ENCODE peak calls at places on chromosomes 4 and X, in nine cellular contexts. Z, I, J, H, G, K, L, D and Q are unnamed samples.

GRCh38 chr4:99144070-99144469 is at the start of gene ADH4:
- DNase-seq in Z (peak), I (peak), J (no peak), H (no peak), G (no peak), K (peak), L (no peak), D (no peak), Q (peak)

GRCh38 chr4:164540987-164541386 is 212.9 kb upstream of the SMIM31 start:
- DNase-seq in Z (no peak), I (no peak), J (no peak), H (no peak), G (no peak), K (no peak), L (no peak), D (no peak), Q (no peak)

GRCh38 chrX:110402091-110402854 is 43.6 kb downstream of the RTL9 start:
- DNase-seq in Z (peak), I (peak), J (peak), H (peak), G (peak), K (peak), L (no peak), D (peak), Q (peak)

GRCh38 chr4:56315543-56315942 is 71.7 kb downstream of the AASDH start:
- DNase-seq in Z (no peak), I (no peak), J (no peak), H (no peak), G (no peak), K (no peak), L (no peak), D (no peak), Q (no peak)

GRCh38 chr4:101956068-101956805 is 165.7 kb downstream of the BANK1 start:
- DNase-seq in Z (no peak), I (no peak), J (no peak), H (no peak), G (no peak), K (no peak), L (no peak), D (no peak), Q (no peak)

GRCh38 chrX:24659646-24660045 is 12.5 kb upstream of the PCYT1B start:
- DNase-seq in Z (no peak), I (no peak), J (no peak), H (no peak), G (no peak), K (no peak), L (no peak), D (no peak), Q (no peak)

GRCh38 chr4:173211838-173212237 is 43.2 kb downstream of the GALNT7 start:
- DNase-seq in Z (peak), I (peak), J (no peak), H (no peak), G (no peak), K (peak), L (no peak), D (peak), Q (peak)

GRCh38 chr4:6268650-6269399 is 825 bp upstream of the WFS1 start:
- DNase-seq in Z (no peak), I (no peak), J (no peak), H (no peak), G (no peak), K (no peak), L (no peak), D (no peak), Q (no peak)

GRCh38 chrX:45518552-45518951 is 317.9 kb upstream of the DIPK2B start:
- DNase-seq in Z (no peak), I (no peak), J (no peak), H (no peak), G (no peak), K (no peak), L (no peak), D (no peak), Q (no peak)

GRCh38 chrX:2272337-2272736 is 228.4 kb downstream of the DHRSX start:
- DNase-seq in Z (no peak), I (no peak), J (no peak), H (peak), G (no peak), K (no peak), L (no peak), D (no peak), Q (no peak)

GRCh38 chrX:73855546-73855945 is 292.5 kb downstream of the CHIC1 start:
- DNase-seq in Z (peak), I (peak), J (peak), H (peak), G (peak), K (peak), L (peak), D (peak), Q (peak)

GRCh38 chr4:42965326-42965725 is 72.8 kb downstream of the GRXCR1 start:
- DNase-seq in Z (no peak), I (no peak), J (no peak), H (no peak), G (no peak), K (no peak), L (no peak), D (no peak), Q (no peak)

GRCh38 chr4:24853142-24853541 is 57.8 kb downstream of the SOD3 start:
- DNase-seq in Z (no peak), I (peak), J (no peak), H (no peak), G (no peak), K (no peak), L (no peak), D (no peak), Q (peak)

GRCh38 chr4:115090483-115091075 is 22.8 kb downstream of the NDST4 start:
- DNase-seq in Z (peak), I (peak), J (no peak), H (no peak), G (no peak), K (peak), L (no peak), D (peak), Q (peak)

GRCh38 chr4:53128959-53129358 is 236.9 kb downstream of the SCFD2 start:
- DNase-seq in Z (no peak), I (peak), J (peak), H (no peak), G (peak), K (no peak), L (peak), D (no peak), Q (peak)

GRCh38 chr4:24396988-24397387 is 187.4 kb downstream of the DHX15 start:
- DNase-seq in Z (no peak), I (no peak), J (no peak), H (no peak), G (no peak), K (no peak), L (no peak), D (no peak), Q (no peak)

GRCh38 chr4:85153221-85153620 is 186.7 kb upstream of the WDFY3 start:
- DNase-seq in Z (peak), I (peak), J (no peak), H (no peak), G (no peak), K (no peak), L (no peak), D (no peak), Q (peak)

GRCh38 chr4:110527156-110527555 is 51.2 kb downstream of the ENPEP start:
- DNase-seq in Z (no peak), I (no peak), J (no peak), H (no peak), G (no peak), K (no peak), L (no peak), D (no peak), Q (no peak)

GRCh38 chr4:137694138-137694537 is 161.8 kb upstream of the PCDH18 start:
- DNase-seq in Z (peak), I (peak), J (peak), H (no peak), G (peak), K (no peak), L (no peak), D (peak), Q (peak)

GRCh38 chrX:72107320-72107719 is 24.4 kb downstream of the RTL5 start:
- DNase-seq in Z (no peak), I (peak), J (no peak), H (peak), G (no peak), K (no peak), L (no peak), D (peak), Q (no peak)

GRCh38 chr4:10028910-10029309 is 7.6 kb upstream of the SLC2A9 start:
- DNase-seq in Z (no peak), I (no peak), J (no peak), H (peak), G (no peak), K (no peak), L (no peak), D (no peak), Q (peak)

GRCh38 chrX:11664211-11664888 is 1.4 kb downstream of the ARHGAP6 start:
- DNase-seq in Z (no peak), I (no peak), J (peak), H (no peak), G (no peak), K (peak), L (no peak), D (no peak), Q (peak)

GRCh38 chrX:130895299-130895698 is 7.7 kb downstream of the ENOX2 start:
- DNase-seq in Z (peak), I (peak), J (no peak), H (no peak), G (no peak), K (no peak), L (no peak), D (no peak), Q (peak)

GRCh38 chr4:20194079-20195013 is 57.4 kb upstream of the SLIT2 start:
- DNase-seq in Z (peak), I (peak), J (no peak), H (no peak), G (no peak), K (no peak), L (no peak), D (peak), Q (peak)

GRCh38 chrX:85052636-85053343 is 49.1 kb downstream of the APOOL start:
- DNase-seq in Z (peak), I (peak), J (no peak), H (no peak), G (no peak), K (no peak), L (no peak), D (peak), Q (peak)

GRCh38 chrX:150184487-150184886 is 178.6 kb upstream of the MAMLD1 start:
- DNase-seq in Z (no peak), I (no peak), J (no peak), H (no peak), G (no peak), K (no peak), L (no peak), D (no peak), Q (peak)

GRCh38 chrX:128012015-128012414 is 40.2 kb downstream of the ACTRT1 start:
- DNase-seq in Z (no peak), I (no peak), J (no peak), H (no peak), G (no peak), K (no peak), L (no peak), D (no peak), Q (no peak)

GRCh38 chrX:5474282-5474681 is 754.4 kb downstream of the NLGN4X start:
- DNase-seq in Z (no peak), I (no peak), J (no peak), H (no peak), G (no peak), K (no peak), L (no peak), D (no peak), Q (no peak)

GRCh38 chrX:77918568-77918967 is 8.1 kb downstream of the ATP7A start:
- DNase-seq in Z (peak), I (peak), J (no peak), H (no peak), G (no peak), K (no peak), L (no peak), D (no peak), Q (peak)

GRCh38 chr4:6119507-6120020 is 80.8 kb downstream of the JAKMIP1 start:
- DNase-seq in Z (no peak), I (no peak), J (no peak), H (peak), G (peak), K (no peak), L (no peak), D (no peak), Q (no peak)

GRCh38 chr4:109631709-109632108 is 71.5 kb downstream of the CASP6 start:
- DNase-seq in Z (peak), I (peak), J (no peak), H (no peak), G (peak), K (peak), L (no peak), D (no peak), Q (peak)

GRCh38 chr4:149296503-149296902 is 519.1 kb downstream of the IQCM start:
- DNase-seq in Z (no peak), I (no peak), J (no peak), H (no peak), G (no peak), K (no peak), L (no peak), D (no peak), Q (no peak)

GRCh38 chr4:118351851-118352827 is 664 bp downstream of the PRSS12 start:
- DNase-seq in Z (peak), I (peak), J (no peak), H (peak), G (no peak), K (peak), L (peak), D (peak), Q (no peak)

GRCh38 chrX:100217547-100217946 is 192.5 kb downstream of the PCDH19 start:
- DNase-seq in Z (no peak), I (no peak), J (no peak), H (no peak), G (no peak), K (no peak), L (no peak), D (no peak), Q (no peak)

GRCh38 chrX:96372313-96373046 is 312.2 kb upstream of the DIAPH2 start:
- DNase-seq in Z (peak), I (peak), J (no peak), H (no peak), G (no peak), K (peak), L (no peak), D (peak), Q (peak)

GRCh38 chr4:68152411-68152810 is 22.7 kb upstream of the TMPRSS11F start:
- DNase-seq in Z (no peak), I (peak), J (no peak), H (no peak), G (no peak), K (peak), L (no peak), D (no peak), Q (peak)

GRCh38 chr4:79227896-79228295 is 98.0 kb downstream of the NAA11 start:
- DNase-seq in Z (peak), I (no peak), J (peak), H (no peak), G (no peak), K (no peak), L (no peak), D (no peak), Q (peak)

GRCh38 chr4:156970501-156971167 is 965 bp downstream of the PDGFC start:
- DNase-seq in Z (peak), I (peak), J (peak), H (peak), G (peak), K (peak), L (peak), D (peak), Q (peak)

GRCh38 chr4:17763931-17764330 is 17.5 kb downstream of the FAM184B start:
- DNase-seq in Z (no peak), I (no peak), J (no peak), H (no peak), G (no peak), K (no peak), L (no peak), D (no peak), Q (no peak)

GRCh38 chr4:152850377-152850776 is 70.6 kb downstream of the ARFIP1 start:
- DNase-seq in Z (peak), I (peak), J (no peak), H (no peak), G (no peak), K (peak), L (no peak), D (peak), Q (peak)

GRCh38 chr4:67103001-67103737 is 442.1 kb downstream of the CENPC start:
- DNase-seq in Z (no peak), I (no peak), J (no peak), H (no peak), G (no peak), K (no peak), L (no peak), D (no peak), Q (no peak)
- TF ChIP-seq CTCF in Z (no peak), I (no peak), J (no peak), H (no peak), G (no peak), K (no peak), L (no peak), D (no peak), Q (no peak)

GRCh38 chrX:40005290-40006011 is 92.3 kb downstream of the BCOR start:
- DNase-seq in Z (no peak), I (no peak), J (peak), H (no peak), G (no peak), K (no peak), L (no peak), D (no peak), Q (no peak)
- H3K4me3 ChIP-seq in Z (no peak), I (no peak), J (peak), H (no peak), G (peak), K (no peak), L (no peak), D (no peak), Q (no peak)

GRCh38 chrX:102712967-102713677 is 874 bp downstream of the GPRASP2 start:
- DNase-seq in Z (peak), I (peak), J (peak), H (peak), G (peak), K (peak), L (peak), D (peak), Q (peak)
- TF ChIP-seq CTCF in Z (peak), I (peak), J (peak), H (no peak), G (peak), K (peak), L (peak), D (peak), Q (peak)

GRCh38 chr4:95537967-95538485 is 10.7 kb downstream of the UNC5C start:
- DNase-seq in Z (no peak), I (no peak), J (no peak), H (no peak), G (no peak), K (no peak), L (no peak), D (no peak), Q (no peak)
- H3K4me3 ChIP-seq in Z (no peak), I (no peak), J (peak), H (no peak), G (peak), K (no peak), L (no peak), D (no peak), Q (no peak)

DNA sequence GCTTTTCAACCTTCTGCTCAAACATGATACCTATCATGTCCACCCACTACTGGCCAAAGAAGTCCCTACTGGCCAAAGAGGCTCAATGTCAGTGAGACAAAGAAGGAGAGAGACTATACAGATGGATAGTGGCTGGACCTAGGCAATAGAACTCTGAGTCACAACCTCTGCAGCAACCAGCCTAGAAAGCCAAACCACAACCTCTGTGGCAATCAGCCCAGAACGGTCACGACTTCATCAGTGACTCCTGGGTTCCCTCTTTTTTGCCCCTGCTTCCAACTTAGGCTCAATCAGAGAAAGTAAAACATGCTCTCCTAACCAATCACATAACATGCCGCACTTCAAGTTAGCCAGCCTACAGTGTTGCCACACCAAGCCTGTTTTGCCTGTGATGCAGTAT is 203.5 kb downstream of the ANAPC10 start:
- DNase-seq in Z (peak), I (peak), J (no peak), H (no peak), G (peak), K (no peak), L (no peak), D (peak), Q (peak)
- TF ChIP-seq CTCF in Z (no peak), I (no peak), J (no peak), H (no peak), G (no peak), K (no peak), L (no peak), D (no peak), Q (no peak)

DNA sequence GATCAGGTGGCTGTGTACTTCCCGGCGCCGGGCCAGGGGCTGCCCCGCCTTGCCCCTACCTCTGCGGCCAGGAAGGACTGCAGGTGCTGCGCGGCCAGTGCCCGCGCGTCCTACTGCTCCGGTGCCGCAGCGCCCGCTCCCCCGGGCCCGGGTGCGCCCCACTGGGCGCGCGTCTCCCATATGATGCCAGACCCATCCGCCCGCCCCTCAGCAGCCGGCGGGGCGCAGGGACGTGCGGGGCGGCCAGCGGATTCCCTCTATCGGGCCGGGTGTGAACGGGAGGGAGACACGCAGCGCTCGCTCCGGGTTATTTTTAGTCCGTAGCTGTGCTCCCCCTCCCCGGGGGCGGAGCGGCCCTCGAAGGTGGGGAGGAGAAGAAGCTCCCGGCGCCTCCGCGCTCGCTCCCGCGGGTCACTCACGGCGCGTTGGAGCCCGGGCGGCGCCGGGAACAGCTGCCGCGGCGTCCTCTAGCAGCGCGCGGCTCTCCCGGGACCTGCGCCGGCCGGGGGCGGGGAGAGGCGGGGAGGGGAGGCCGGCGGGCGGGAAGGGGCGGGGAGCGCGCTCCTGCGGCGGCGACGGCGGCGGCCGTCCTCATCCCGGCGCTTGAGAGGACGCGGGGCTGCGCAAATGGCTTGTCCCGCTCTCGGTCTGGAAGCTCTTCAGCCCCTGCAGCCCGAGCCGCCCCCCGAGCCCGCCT is 103.6 kb downstream of the UCHL1 start:
- DNase-seq in Z (peak), I (peak), J (peak), H (peak), G (peak), K (peak), L (peak), D (peak), Q (peak)
- H3K4me3 ChIP-seq in Z (peak), I (peak), J (peak), H (peak), G (peak), K (peak), L (peak), D (peak), Q (peak)

DNA sequence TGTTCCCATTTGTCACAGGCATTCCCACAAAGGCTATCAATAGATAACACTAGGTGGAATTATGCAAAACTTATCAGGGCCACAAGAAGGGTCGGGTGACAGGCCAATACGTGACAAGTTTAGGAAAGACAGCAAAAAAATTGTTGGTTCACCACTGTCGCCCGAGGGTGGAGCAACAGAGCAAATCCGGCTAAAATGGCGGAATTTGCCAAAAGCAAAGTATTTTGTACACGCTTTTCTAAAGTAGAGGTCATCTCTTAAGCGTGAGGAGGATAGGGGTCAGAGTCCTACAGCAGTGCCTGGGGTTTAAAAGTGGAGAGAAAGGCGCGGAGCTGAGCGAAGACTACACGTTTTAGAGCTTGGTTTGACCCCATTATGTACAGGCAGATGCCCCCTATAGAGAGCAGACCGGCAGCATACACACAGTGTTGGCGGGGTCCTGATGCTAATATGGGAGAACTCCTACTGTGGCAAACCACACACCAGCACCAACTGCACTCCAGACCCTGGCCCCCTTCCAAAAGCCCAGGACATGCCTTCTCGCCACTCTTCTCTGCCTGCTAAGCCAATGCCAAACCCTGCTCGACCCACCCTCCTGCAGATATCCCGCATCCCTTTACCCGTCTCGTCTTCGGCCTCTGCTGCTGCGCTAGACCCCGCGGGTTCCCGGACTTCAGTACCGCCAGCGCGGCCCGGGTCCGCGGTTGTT is 733 bp downstream of the CCNA2 start:
- DNase-seq in Z (peak), I (peak), J (no peak), H (no peak), G (peak), K (peak), L (peak), D (peak), Q (peak)
- TF ChIP-seq CTCF in Z (peak), I (no peak), J (no peak), H (no peak), G (no peak), K (peak), L (no peak), D (peak), Q (peak)